ENCODE peak calls at places on chromosomes 16 and 17, in ten cellular contexts. S, H, A, V, B, N, P, M, Y and U are unnamed samples.

GRCh38 chr16:68234188-68235104 is 1.5 kb downstream of the ESRP2 start:
- DNase-seq in Y (no peak), H (peak), V (no peak), M (no peak), S (no peak), N (no peak), A (no peak), B (no peak), P (no peak), U (no peak)

GRCh38 chr17:75898065-75898464 is 1.3 kb upstream of the TRIM65 start:
- DNase-seq in V (no peak), S (no peak), P (no peak), M (no peak), B (no peak), Y (no peak), H (no peak), N (no peak), A (no peak), U (no peak)

GRCh38 chr17:19646788-19647696 is 1.5 kb upstream of the ALDH3A2 start:
- DNase-seq in A (no peak), H (no peak), N (no peak), Y (no peak), S (no peak), B (peak), P (peak), M (peak), V (peak), U (peak)

GRCh38 chr17:49486012-49486641 is 9.0 kb upstream of the NGFR start:
- DNase-seq in N (peak), H (no peak), M (peak), P (no peak), Y (no peak), A (no peak), S (no peak), B (no peak), V (no peak), U (no peak)

GRCh38 chr17:77884019-77884418 is 74.5 kb upstream of the TNRC6C start:
- DNase-seq in S (peak), H (no peak), N (no peak), B (no peak), A (peak), M (peak), P (no peak), V (peak), Y (no peak), U (peak)

GRCh38 chr16:57432505-57432904 is 14.7 kb downstream of the CIAPIN1 start:
- DNase-seq in N (no peak), Y (no peak), A (no peak), M (no peak), H (no peak), B (no peak), S (no peak), P (no peak), V (no peak), U (no peak)

GRCh38 chr16:11072420-11073153 is 128.2 kb downstream of the CLEC16A start:
- DNase-seq in A (no peak), V (no peak), S (no peak), N (no peak), M (peak), H (no peak), Y (no peak), B (no peak), P (no peak), U (no peak)

GRCh38 chr16:87425941-87426340 is 33.8 kb downstream of the MAP1LC3B start:
- DNase-seq in S (no peak), N (no peak), B (no peak), M (no peak), A (no peak), H (no peak), V (no peak), Y (no peak), P (no peak), U (no peak)

GRCh38 chr16:87464691-87465300 is 28.0 kb downstream of the ZCCHC14 start:
- DNase-seq in M (peak), N (peak), P (no peak), H (no peak), Y (no peak), S (no peak), B (peak), V (peak), A (no peak), U (peak)

GRCh38 chr17:77240976-77241375 is 100.2 kb downstream of the SEC14L1 start:
- DNase-seq in P (no peak), Y (no peak), S (no peak), B (no peak), A (no peak), V (no peak), H (no peak), N (no peak), M (no peak), U (no peak)

GRCh38 chr17:42408076-42408475 is 15.0 kb downstream of the CAVIN1 start:
- DNase-seq in A (peak), M (peak), S (no peak), P (no peak), Y (no peak), H (no peak), V (peak), N (peak), B (no peak), U (peak)

GRCh38 chr16:69916445-69916844 is 34.7 kb upstream of the CLEC18A start:
- DNase-seq in P (no peak), Y (no peak), H (no peak), M (no peak), S (no peak), V (no peak), B (no peak), A (no peak), N (no peak), U (no peak)

GRCh38 chr17:11997147-11997971 is at the start of gene ZNF18:
- DNase-seq in B (peak), A (peak), V (peak), S (peak), H (peak), N (peak), Y (peak), P (peak), M (peak), U (peak)

GRCh38 chr16:23679274-23679985 is 741 bp downstream of the PLK1 start:
- DNase-seq in P (peak), A (no peak), M (peak), H (no peak), B (peak), N (no peak), Y (no peak), S (no peak), V (peak), U (no peak)

GRCh38 chr17:12342609-12343248 is 322.1 kb downstream of the MAP2K4 start:
- DNase-seq in H (no peak), N (no peak), M (peak), S (no peak), A (no peak), Y (no peak), B (peak), V (peak), P (peak), U (peak)

GRCh38 chr17:47701603-47702002 is 7.6 kb downstream of the TBKBP1 start:
- DNase-seq in A (no peak), S (no peak), H (no peak), P (no peak), N (no peak), V (no peak), M (no peak), B (no peak), Y (no peak), U (no peak)

GRCh38 chr16:30187971-30188561 is 4.7 kb downstream of the CORO1A start:
- DNase-seq in S (no peak), M (no peak), P (no peak), H (no peak), Y (no peak), V (no peak), A (no peak), N (no peak), B (no peak), U (no peak)

GRCh38 chr16:13245713-13246377 is 344.4 kb downstream of the SHISA9 start:
- DNase-seq in N (no peak), S (no peak), H (no peak), P (no peak), B (no peak), A (no peak), V (no peak), Y (no peak), M (no peak), U (no peak)

GRCh38 chr16:88347656-88348376 is 34.9 kb upstream of the ZNF469 start:
- DNase-seq in H (no peak), N (peak), V (no peak), S (no peak), B (no peak), M (no peak), P (no peak), Y (peak), A (no peak), U (no peak)

GRCh38 chr17:65121916-65122821 is 15.0 kb upstream of the RGS9 start:
- DNase-seq in N (no peak), P (no peak), H (no peak), Y (no peak), M (no peak), B (no peak), A (no peak), V (no peak), S (no peak), U (no peak)

GRCh38 chr17:65901394-65901793 is 290.5 kb downstream of the CEP112 start:
- DNase-seq in V (no peak), M (no peak), S (no peak), N (no peak), H (no peak), Y (no peak), B (no peak), A (no peak), P (no peak), U (no peak)

GRCh38 chr17:1511290-1511689 is 5.1 kb downstream of the INPP5K start:
- DNase-seq in A (no peak), Y (no peak), M (peak), H (no peak), V (peak), S (no peak), N (peak), B (no peak), P (no peak), U (no peak)

GRCh38 chr17:40461036-40461721 is 17.9 kb downstream of the IGFBP4 start:
- DNase-seq in N (no peak), P (peak), S (no peak), M (no peak), Y (no peak), A (no peak), H (no peak), B (no peak), V (peak), U (no peak)

GRCh38 chr17:82567286-82567685 is 47.8 kb downstream of the FOXK2 start:
- DNase-seq in P (no peak), H (no peak), N (no peak), M (no peak), Y (no peak), A (no peak), B (no peak), V (no peak), S (no peak), U (no peak)

GRCh38 chr17:12522743-12523181 is 142.9 kb upstream of the MYOCD start:
- DNase-seq in V (peak), P (peak), Y (no peak), H (peak), A (no peak), N (no peak), B (peak), M (peak), S (peak), U (no peak)

GRCh38 chr16:53913082-53913870 is 209.3 kb downstream of the FTO start:
- DNase-seq in P (peak), B (peak), H (no peak), S (no peak), A (no peak), V (peak), Y (no peak), N (no peak), M (peak), U (peak)

GRCh38 chr17:60230358-60230757 is 80.6 kb downstream of the CA4 start:
- DNase-seq in H (no peak), A (no peak), B (peak), Y (no peak), P (no peak), M (no peak), S (no peak), N (no peak), V (no peak), U (peak)

GRCh38 chr16:58836427-58836826 is 102.3 kb upstream of the GOT2 start:
- DNase-seq in Y (no peak), P (no peak), B (no peak), V (no peak), H (no peak), S (no peak), A (no peak), N (no peak), M (no peak), U (no peak)

GRCh38 chr16:88635671-88636070 is 2.7 kb upstream of the IL17C start:
- DNase-seq in H (no peak), S (no peak), V (no peak), A (no peak), M (no peak), B (no peak), Y (no peak), P (no peak), N (no peak), U (no peak)

GRCh38 chr16:69482410-69482951 is 58.1 kb downstream of the CYB5B start:
- DNase-seq in B (peak), A (no peak), S (peak), M (peak), H (no peak), N (peak), P (no peak), Y (no peak), V (peak), U (peak)

GRCh38 chr17:41547921-41548843 is 20.1 kb upstream of the KRT19 start:
- DNase-seq in M (peak), N (no peak), B (peak), V (peak), A (no peak), S (no peak), P (peak), Y (no peak), H (peak), U (peak)

GRCh38 chr17:81711814-81712467 is at the start of gene SLC25A10:
- DNase-seq in N (peak), A (peak), B (peak), V (peak), Y (peak), M (peak), P (peak), H (peak), S (peak), U (peak)

GRCh38 chr16:590165-590874 is 454 bp downstream of the RAB40C start:
- DNase-seq in N (no peak), H (no peak), P (no peak), B (no peak), M (peak), S (peak), V (peak), Y (no peak), A (no peak), U (no peak)